ENCODE peak calls at places on chromosomes 11 and 22, in ten cellular contexts. N is foreskin fibroblast, P is neural crest cell, O is cardiac muscle cell, B is AG04450, T is cardiac fibroblast, G is fibroblast of mammary gland, M is glutamatergic neuron, J is AG09309, Y is endothelial cell. C is an unnamed sample.

GRCh38 chr22:48677168-48677520 is 1150.5 kb downstream of the BRD1 start:
- DNase-seq in N (no peak), P (no peak), O (no peak), B (no peak), T (no peak), G (no peak), M (no peak), J (no peak), Y (no peak), C (no peak)

GRCh38 chr11:126140932-126141291 is 70.5 kb downstream of the RPUSD4 start:
- DNase-seq in N (peak), P (no peak), O (no peak), B (no peak), T (peak), G (peak), M (no peak), J (no peak), Y (no peak), C (no peak)

GRCh38 chr11:69817265-69818236 is 1.7 kb downstream of the FGF3 start:
- DNase-seq in N (peak), P (no peak), O (peak), B (no peak), T (peak), G (no peak), M (peak), J (no peak), Y (peak), C (no peak)

GRCh38 chr11:40285520-40285919 is 1173.9 kb downstream of the LRRC4C start:
- DNase-seq in N (no peak), P (no peak), O (no peak), B (no peak), T (no peak), G (no peak), M (no peak), J (no peak), Y (no peak), C (no peak)

GRCh38 chr11:88344869-88345268 is 7.3 kb upstream of the CTSC start:
- DNase-seq in N (peak), P (no peak), O (no peak), B (no peak), T (no peak), G (no peak), M (no peak), J (no peak), Y (no peak), C (no peak)

GRCh38 chr22:38540731-38541130 is 29.3 kb downstream of the DMC1 start:
- DNase-seq in N (no peak), P (no peak), O (no peak), B (no peak), T (no peak), G (no peak), M (no peak), J (no peak), Y (no peak), C (no peak)

GRCh38 chr11:24642648-24643047 is 145.8 kb downstream of the LUZP2 start:
- DNase-seq in N (no peak), P (no peak), O (no peak), B (no peak), T (no peak), G (no peak), M (no peak), J (no peak), Y (no peak), C (no peak)

GRCh38 chr11:36628141-36628540 is 30.1 kb upstream of the RAG2 start:
- DNase-seq in N (no peak), P (no peak), O (no peak), B (no peak), T (no peak), G (no peak), M (no peak), J (no peak), Y (no peak), C (no peak)

GRCh38 chr11:69422645-69423044 is 58.8 kb upstream of the LINC01488 start:
- DNase-seq in N (no peak), P (no peak), O (no peak), B (no peak), T (no peak), G (no peak), M (no peak), J (no peak), Y (no peak), C (no peak)

GRCh38 chr11:35943761-35944502 is at the start of gene LDLRAD3:
- DNase-seq in N (peak), P (peak), O (peak), B (peak), T (peak), G (peak), M (peak), J (peak), Y (peak), C (peak)

GRCh38 chr11:130798801-130799200 is 117.5 kb downstream of the SNX19 start:
- DNase-seq in N (no peak), P (no peak), O (no peak), B (no peak), T (no peak), G (peak), M (no peak), J (no peak), Y (no peak), C (no peak)

GRCh38 chr11:87215236-87215635 is 177.5 kb downstream of the TMEM135 start:
- DNase-seq in N (no peak), P (no peak), O (no peak), B (no peak), T (peak), G (peak), M (no peak), J (no peak), Y (no peak), C (no peak)

GRCh38 chr11:72298931-72299330 is 55.0 kb upstream of the PHOX2A start:
- DNase-seq in N (no peak), P (no peak), O (no peak), B (no peak), T (no peak), G (no peak), M (no peak), J (no peak), Y (no peak), C (no peak)

GRCh38 chr22:26894766-26895485 is 237.5 kb downstream of the MIAT start:
- DNase-seq in N (peak), P (no peak), O (no peak), B (peak), T (peak), G (peak), M (no peak), J (peak), Y (no peak), C (no peak)

GRCh38 chr11:17813391-17814059 is 78.9 kb downstream of the KCNC1 start:
- DNase-seq in N (peak), P (no peak), O (no peak), B (no peak), T (no peak), G (no peak), M (no peak), J (no peak), Y (no peak), C (no peak)

GRCh38 chr11:110092577-110093406 is at the start of gene ZC3H12C:
- DNase-seq in N (peak), P (peak), O (peak), B (peak), T (peak), G (peak), M (peak), J (no peak), Y (peak), C (no peak)
- TF ChIP-seq CTCF in N (peak), P (peak), O (peak), B (peak), T (peak), G (peak), M (peak), J (peak), Y (no peak), C (peak)

GRCh38 chr11:112797072-112797471 is 164.1 kb upstream of the NCAM1 start:
- DNase-seq in N (no peak), P (no peak), O (no peak), B (no peak), T (no peak), G (no peak), M (no peak), J (no peak), Y (no peak), C (no peak)
- TF ChIP-seq CTCF in N (no peak), P (no peak), O (no peak), B (no peak), T (no peak), G (no peak), M (no peak), J (no peak), Y (no peak), C (no peak)

GRCh38 chr11:1047576-1048156 is 11.1 kb upstream of the MUC6 start:
- DNase-seq in N (no peak), P (no peak), O (no peak), B (no peak), T (no peak), G (no peak), M (no peak), J (no peak), Y (no peak), C (no peak)

GRCh38 chr11:1049431-1049891 is 12.9 kb upstream of the MUC6 start:
- DNase-seq in N (no peak), P (no peak), O (no peak), B (no peak), T (no peak), G (no peak), M (no peak), J (no peak), Y (no peak), C (no peak)

GRCh38 chr11:1049071-1049405 is 12.5 kb upstream of the MUC6 start:
- DNase-seq in N (no peak), P (no peak), O (no peak), B (no peak), T (no peak), G (no peak), M (no peak), J (no peak), Y (no peak), C (no peak)

GRCh38 chr11:1049911-1050580 is 13.5 kb upstream of the MUC6 start:
- DNase-seq in N (no peak), P (no peak), O (no peak), B (no peak), T (no peak), G (no peak), M (peak), J (no peak), Y (no peak), C (no peak)

GRCh38 chr11:1048375-1049070 is 12.0 kb upstream of the MUC6 start:
- DNase-seq in N (no peak), P (no peak), O (no peak), B (no peak), T (no peak), G (no peak), M (peak), J (no peak), Y (no peak), C (no peak)
- TF ChIP-seq CTCF in N (no peak), P (no peak), O (no peak), B (no peak), T (peak), G (no peak), M (no peak), J (no peak), Y (no peak), C (no peak)

DNA sequence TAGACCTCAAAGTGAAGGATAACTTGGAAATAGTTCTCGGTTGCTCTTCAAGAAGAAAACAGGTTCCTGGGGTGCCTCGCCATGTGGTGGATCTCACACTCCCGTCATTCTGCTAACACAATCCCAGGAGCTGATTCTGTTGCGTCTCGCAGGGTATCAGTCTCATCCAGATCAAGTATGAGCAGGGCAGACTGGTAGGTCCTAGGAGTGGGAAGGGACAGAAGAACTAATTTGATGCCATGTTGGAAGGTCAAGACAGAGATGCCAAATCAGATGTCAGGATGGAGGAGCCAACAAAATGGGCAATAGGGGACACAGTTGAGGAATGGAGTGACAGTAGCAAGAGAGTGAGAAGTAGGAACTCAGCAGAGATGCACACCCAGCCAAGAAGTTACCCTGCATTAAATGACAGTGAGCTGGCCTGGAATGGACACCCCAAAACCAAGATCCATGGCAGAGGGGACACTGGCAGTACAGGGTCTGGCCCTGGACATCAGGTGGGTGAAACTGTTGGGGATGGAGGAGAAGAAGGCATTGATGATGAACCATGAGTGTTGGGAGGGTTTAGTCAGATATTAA is 76.2 kb downstream of the BDNF start:
- DNase-seq in N (no peak), P (no peak), O (no peak), B (no peak), T (no peak), G (no peak), M (no peak), J (no peak), Y (no peak), C (no peak)
- TF ChIP-seq CTCF in N (no peak), P (no peak), O (no peak), B (no peak), T (no peak), G (no peak), M (no peak), J (no peak), Y (no peak), C (no peak)

GRCh38 chr11:22927793-22928192 is 67.5 kb upstream of the CCDC179 start:
- DNase-seq in N (no peak), P (no peak), O (no peak), B (no peak), T (no peak), G (no peak), M (no peak), J (no peak), Y (no peak), C (no peak)

GRCh38 chr11:22930816-22931594 is 70.7 kb upstream of the CCDC179 start:
- DNase-seq in N (no peak), P (no peak), O (no peak), B (no peak), T (no peak), G (no peak), M (no peak), J (no peak), Y (no peak), C (no peak)

GRCh38 chr11:22926341-22926740 is 66.1 kb upstream of the CCDC179 start:
- DNase-seq in N (no peak), P (no peak), O (no peak), B (no peak), T (no peak), G (no peak), M (no peak), J (no peak), Y (no peak), C (no peak)

GRCh38 chr11:22923561-22923960 is 63.3 kb upstream of the CCDC179 start:
- DNase-seq in N (no peak), P (no peak), O (no peak), B (no peak), T (no peak), G (no peak), M (no peak), J (no peak), Y (no peak), C (no peak)

GRCh38 chr11:22928207-22928917 is 68.1 kb upstream of the CCDC179 start:
- DNase-seq in N (no peak), P (no peak), O (no peak), B (no peak), T (peak), G (no peak), M (no peak), J (no peak), Y (no peak), C (no peak)
- TF ChIP-seq CTCF in N (no peak), P (no peak), O (no peak), B (no peak), T (peak), G (peak), M (no peak), J (no peak), Y (no peak), C (no peak)

DNA sequence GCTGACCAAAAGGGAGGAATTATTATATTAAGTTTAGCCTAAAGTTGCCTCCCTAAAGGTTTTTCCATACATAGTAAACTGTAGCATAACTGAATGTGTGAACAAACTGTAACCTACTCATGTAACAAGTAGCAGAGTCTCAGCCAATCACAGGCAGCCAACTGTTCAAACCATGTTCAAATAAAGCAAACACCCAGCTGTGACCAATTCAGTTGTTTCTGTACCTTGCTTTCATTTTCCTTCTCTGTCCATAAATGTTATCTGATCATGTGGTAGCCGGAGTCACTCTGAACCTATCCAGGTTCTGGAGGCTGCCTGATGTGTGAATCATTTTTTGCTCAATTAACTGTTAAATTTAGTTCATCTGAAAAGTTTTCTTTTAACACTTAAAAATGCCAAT is 373.5 kb downstream of the GUCY1A2 start:
- DNase-seq in N (peak), P (no peak), O (no peak), B (no peak), T (peak), G (peak), M (no peak), J (no peak), Y (no peak), C (no peak)
- TF ChIP-seq CTCF in N (no peak), P (no peak), O (no peak), B (no peak), T (no peak), G (no peak), M (no peak), J (no peak), Y (no peak), C (no peak)

C was measured in D721Med.